ENCODE peak calls at places on chromosomes 12 and 14, in five cellular contexts. One of them, this sample, is unnamed.

GRCh38 chr14:70808402-70809237 is 693 bp downstream of the MAP3K9 start:
- DNase-seq in A549: peak; percentile 59
- DNase-seq in testis: peak; percentile 41
- DNase-seq in ovary: peak; percentile 24
- DNase-seq in body of pancreas: peak; percentile 46
- DNase-seq in this sample: peak; percentile 42

GRCh38 chr12:57783861-57784260 is 1.3 kb downstream of the TSFM start:
- DNase-seq in A549: no peak
- DNase-seq in testis: no peak
- DNase-seq in ovary: no peak
- DNase-seq in body of pancreas: no peak
- DNase-seq in this sample: no peak

GRCh38 chr14:53048631-53049030 is 97.8 kb upstream of the FERMT2 start:
- DNase-seq in A549: no peak
- DNase-seq in testis: no peak
- DNase-seq in ovary: no peak
- DNase-seq in body of pancreas: no peak
- DNase-seq in this sample: no peak

GRCh38 chr12:91741932-91742331 is 403.7 kb downstream of the BTG1 start:
- DNase-seq in A549: no peak
- DNase-seq in testis: no peak
- DNase-seq in ovary: no peak
- DNase-seq in body of pancreas: no peak
- DNase-seq in this sample: no peak

GRCh38 chr14:72463291-72463866 is 430.5 kb downstream of the DPF3 start:
- DNase-seq in A549: peak; percentile 13
- DNase-seq in testis: no peak
- DNase-seq in ovary: no peak
- DNase-seq in body of pancreas: no peak
- DNase-seq in this sample: no peak

GRCh38 chr14:69366761-69367160 is 31.3 kb downstream of the ERH start:
- DNase-seq in A549: no peak
- DNase-seq in testis: no peak
- DNase-seq in ovary: no peak
- DNase-seq in body of pancreas: no peak
- DNase-seq in this sample: no peak

GRCh38 chr12:120625557-120626419 is 14.6 kb upstream of the CABP1 start:
- DNase-seq in A549: peak; percentile 89
- DNase-seq in testis: peak; percentile 65
- DNase-seq in ovary: no peak
- DNase-seq in body of pancreas: no peak
- DNase-seq in this sample: no peak

GRCh38 chr12:110109837-110110535 is 14.2 kb upstream of the IFT81 start:
- DNase-seq in A549: no peak
- DNase-seq in testis: no peak
- DNase-seq in ovary: no peak
- DNase-seq in body of pancreas: no peak
- DNase-seq in this sample: no peak

GRCh38 chr12:6644903-6645302 is 2.3 kb downstream of the ACRBP start:
- DNase-seq in A549: no peak
- DNase-seq in testis: no peak
- DNase-seq in ovary: peak; percentile 28
- DNase-seq in body of pancreas: peak; percentile 25
- DNase-seq in this sample: no peak

GRCh38 chr12:6644257-6644596 is 3.0 kb downstream of the ACRBP start:
- DNase-seq in A549: no peak
- DNase-seq in testis: no peak
- DNase-seq in ovary: no peak
- DNase-seq in body of pancreas: no peak
- DNase-seq in this sample: no peak

GRCh38 chr12:6646276-6647082 is 753 bp downstream of the ACRBP start:
- DNase-seq in A549: no peak
- DNase-seq in testis: no peak
- DNase-seq in ovary: no peak
- DNase-seq in body of pancreas: no peak
- DNase-seq in this sample: no peak

GRCh38 chr12:6643569-6644256 is 3.5 kb downstream of the ACRBP start:
- DNase-seq in A549: no peak
- DNase-seq in testis: no peak
- DNase-seq in ovary: no peak
- DNase-seq in body of pancreas: no peak
- DNase-seq in this sample: no peak

DNA sequence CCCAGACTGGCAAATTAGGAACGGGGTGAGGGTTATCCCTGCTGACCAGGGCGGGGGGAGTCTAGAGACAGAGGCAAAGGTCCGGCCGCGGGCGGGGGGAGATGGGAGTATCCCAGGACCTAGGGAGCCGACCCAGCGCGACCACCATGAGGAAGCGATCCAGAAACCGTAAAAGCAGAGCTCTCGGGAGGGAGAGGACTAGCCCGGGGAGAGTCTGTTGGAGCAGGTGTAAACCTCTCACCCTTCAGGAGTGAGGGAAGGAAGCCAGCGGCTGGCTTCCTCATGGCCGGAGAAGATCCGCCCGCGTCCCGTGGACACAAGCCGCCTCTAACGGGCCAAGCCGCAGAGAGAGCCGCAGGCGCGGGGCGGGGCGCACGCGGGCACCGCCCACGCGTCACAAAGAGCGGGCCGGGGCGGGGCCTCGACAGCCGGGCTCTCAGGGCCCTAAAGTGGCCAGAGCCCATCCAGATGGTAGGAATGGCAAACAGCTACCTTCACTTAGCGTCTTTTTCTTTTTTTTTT is at the start of gene ACRBP:
- DNase-seq in A549: no peak
- DNase-seq in testis: peak; percentile 74
- DNase-seq in ovary: peak; percentile 71
- DNase-seq in body of pancreas: peak; percentile 90
- DNase-seq in this sample: peak; percentile 86
- TF ChIP-seq POLR2A in A549: no peak
- TF ChIP-seq POLR2A in testis: no peak
- TF ChIP-seq POLR2A in ovary: no peak
- TF ChIP-seq POLR2A in body of pancreas: peak; percentile 49
- TF ChIP-seq POLR2A in this sample: no peak

GRCh38 chr12:97275261-97276197 is 187.1 kb upstream of the RMST start:
- DNase-seq in A549: no peak
- DNase-seq in testis: peak; percentile 86
- DNase-seq in ovary: no peak
- DNase-seq in body of pancreas: peak; percentile 24
- DNase-seq in this sample: no peak
- H3K4me3 ChIP-seq in A549: no peak overlapping the region
- H3K4me3 ChIP-seq in testis: no peak overlapping the region
- H3K4me3 ChIP-seq in ovary: no peak overlapping the region
- H3K4me3 ChIP-seq in body of pancreas: no peak overlapping the region
- H3K4me3 ChIP-seq in this sample: no peak overlapping the region

GRCh38 chr14:67814826-67815225 is 1.6 kb downstream of the ZFYVE26 start:
- DNase-seq in A549: no peak
- DNase-seq in testis: no peak
- DNase-seq in ovary: no peak
- DNase-seq in body of pancreas: no peak
- DNase-seq in this sample: no peak

GRCh38 chr14:67815573-67816235 is 686 bp downstream of the ZFYVE26 start:
- DNase-seq in A549: no peak
- DNase-seq in testis: no peak
- DNase-seq in ovary: no peak
- DNase-seq in body of pancreas: no peak
- DNase-seq in this sample: no peak

GRCh38 chr14:67819563-67820411 is at the start of gene RAD51B:
- DNase-seq in A549: peak; percentile 83
- DNase-seq in testis: peak; percentile 95
- DNase-seq in ovary: peak; percentile 81
- DNase-seq in body of pancreas: peak; percentile 90
- DNase-seq in this sample: peak; percentile 86

GRCh38 chr14:67817750-67818438 is 1.5 kb upstream of the ZFYVE26 start:
- DNase-seq in A549: no peak
- DNase-seq in testis: no peak
- DNase-seq in ovary: no peak
- DNase-seq in body of pancreas: no peak
- DNase-seq in this sample: no peak

DNA sequence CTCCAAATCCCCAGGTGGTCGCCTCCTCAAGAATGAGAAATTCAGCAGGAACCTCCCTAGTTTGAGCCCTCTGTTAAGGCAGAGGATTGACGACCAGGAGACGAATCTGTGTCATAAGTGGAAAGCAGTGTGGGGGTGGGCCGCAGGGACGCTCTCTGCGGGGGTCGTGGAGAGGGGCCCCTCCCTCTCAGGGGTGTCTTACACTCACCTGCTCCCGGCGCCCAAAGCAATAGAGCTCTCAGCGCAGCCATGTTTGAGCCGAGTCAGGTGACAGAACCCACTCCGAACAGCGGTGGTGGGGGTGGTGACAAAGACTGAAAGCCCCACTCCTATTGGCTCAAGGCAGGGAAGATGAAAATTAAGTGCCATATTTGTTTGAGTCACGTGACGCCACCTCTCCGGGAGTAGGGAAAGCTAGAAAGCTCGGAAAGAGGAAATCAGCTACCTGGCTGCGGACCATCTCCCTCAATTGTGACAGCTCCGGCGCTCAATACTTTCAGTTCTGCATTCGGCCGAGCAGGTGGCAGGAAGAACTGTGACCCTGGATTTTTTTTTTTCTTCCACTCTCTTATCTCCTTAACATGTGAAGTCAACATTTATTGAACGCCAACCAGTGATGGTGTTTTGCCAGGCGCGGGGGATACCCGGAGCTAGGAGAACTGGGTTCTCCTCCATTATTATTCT is at the start of gene ZFYVE26:
- DNase-seq in A549: peak; percentile 96
- DNase-seq in testis: peak; percentile 98
- DNase-seq in ovary: peak; percentile 89
- DNase-seq in body of pancreas: peak; percentile 96
- DNase-seq in this sample: peak; percentile 94
- TF ChIP-seq POLR2A in A549: peak; percentile 54
- TF ChIP-seq POLR2A in testis: no peak
- TF ChIP-seq POLR2A in ovary: peak; percentile 42
- TF ChIP-seq POLR2A in body of pancreas: peak; percentile 79
- TF ChIP-seq POLR2A in this sample: peak; percentile 61

GRCh38 chr12:123761841-123762714 is at the start of gene DNAH10:
- DNase-seq in A549: no peak
- DNase-seq in testis: peak; percentile 37
- DNase-seq in ovary: no peak
- DNase-seq in body of pancreas: peak; percentile 13
- DNase-seq in this sample: peak; percentile 56
- H3K4me3 ChIP-seq in A549: peak within 1 kb of the TSS; percentile 22
- H3K4me3 ChIP-seq in testis: peak within 1 kb of the TSS; percentile 51
- H3K4me3 ChIP-seq in ovary: peak within 1 kb of the TSS; percentile 21
- H3K4me3 ChIP-seq in body of pancreas: peak within 1 kb of the TSS; percentile 25
- H3K4me3 ChIP-seq in this sample: peak within 1 kb of the TSS; percentile 43

GRCh38 chr14:76500480-76500879 is 124.5 kb downstream of the ESRRB start:
- DNase-seq in A549: no peak
- DNase-seq in testis: no peak
- DNase-seq in ovary: no peak
- DNase-seq in body of pancreas: no peak
- DNase-seq in this sample: peak; percentile 38
- TF ChIP-seq POLR2A in A549: no peak
- TF ChIP-seq POLR2A in testis: no peak
- TF ChIP-seq POLR2A in ovary: no peak
- TF ChIP-seq POLR2A in body of pancreas: no peak
- TF ChIP-seq POLR2A in this sample: no peak

This sample was measured in right lobe of liver.